ENCODE peak calls at places on chromosomes 12 and 14, in four cellular contexts. One of them, this sample, is unnamed.

GRCh38 chr12:52831251-52831650 is 2.9 kb downstream of the KRT79 start:
- DNase-seq in kidney glomerular epithelial cell: no peak
- DNase-seq in ACHN: no peak
- DNase-seq in NCI-H2081: no peak
- DNase-seq in this sample: no peak

GRCh38 chr12:107504503-107504885 is 181.1 kb upstream of the PWP1 start:
- DNase-seq in kidney glomerular epithelial cell: no peak
- DNase-seq in ACHN: no peak
- DNase-seq in NCI-H2081: peak
- DNase-seq in this sample: no peak

GRCh38 chr12:5870183-5870582 is 74.9 kb downstream of the ANO2 start:
- DNase-seq in kidney glomerular epithelial cell: no peak
- DNase-seq in ACHN: no peak
- DNase-seq in NCI-H2081: no peak
- DNase-seq in this sample: no peak

GRCh38 chr12:65368071-65368470 is 89.6 kb downstream of the MSRB3 start:
- DNase-seq in kidney glomerular epithelial cell: no peak
- DNase-seq in ACHN: no peak
- DNase-seq in NCI-H2081: no peak
- DNase-seq in this sample: no peak

GRCh38 chr14:80202888-80203562 is 8.3 kb downstream of the DIO2 start:
- DNase-seq in kidney glomerular epithelial cell: no peak
- DNase-seq in ACHN: peak
- DNase-seq in NCI-H2081: no peak
- DNase-seq in this sample: no peak

GRCh38 chr12:119804011-119804641 is 73.0 kb downstream of the CIT start:
- DNase-seq in kidney glomerular epithelial cell: peak
- DNase-seq in ACHN: peak
- DNase-seq in NCI-H2081: peak
- DNase-seq in this sample: no peak

GRCh38 chr14:66163023-66163422 is 323.1 kb upstream of the CCDC196 start:
- DNase-seq in kidney glomerular epithelial cell: no peak
- DNase-seq in ACHN: no peak
- DNase-seq in NCI-H2081: no peak
- DNase-seq in this sample: no peak

GRCh38 chr14:37246427-37246829 is 48.7 kb downstream of the MIPOL1 start:
- DNase-seq in kidney glomerular epithelial cell: peak
- DNase-seq in ACHN: peak
- DNase-seq in NCI-H2081: peak
- DNase-seq in this sample: peak

GRCh38 chr14:105933238-105933637 is 406.9 kb downstream of the TMEM121 start:
- DNase-seq in kidney glomerular epithelial cell: no peak
- DNase-seq in ACHN: no peak
- DNase-seq in NCI-H2081: no peak
- DNase-seq in this sample: no peak

GRCh38 chr14:55846852-55847471 is 267.0 kb downstream of the KTN1 start:
- DNase-seq in kidney glomerular epithelial cell: no peak
- DNase-seq in ACHN: no peak
- DNase-seq in NCI-H2081: no peak
- DNase-seq in this sample: no peak

GRCh38 chr12:23666866-23667265 is 282.6 kb downstream of the SOX5 start:
- DNase-seq in kidney glomerular epithelial cell: no peak
- DNase-seq in ACHN: no peak
- DNase-seq in NCI-H2081: no peak
- DNase-seq in this sample: no peak

GRCh38 chr14:68135566-68135965 is 316.0 kb downstream of the RAD51B start:
- DNase-seq in kidney glomerular epithelial cell: peak
- DNase-seq in ACHN: no peak
- DNase-seq in NCI-H2081: no peak
- DNase-seq in this sample: no peak

GRCh38 chr14:73176673-73177072 is 40.4 kb downstream of the PSEN1 start:
- DNase-seq in kidney glomerular epithelial cell: no peak
- DNase-seq in ACHN: no peak
- DNase-seq in NCI-H2081: no peak
- DNase-seq in this sample: no peak

GRCh38 chr12:80861636-80862378 is 75.9 kb downstream of the LIN7A start:
- DNase-seq in kidney glomerular epithelial cell: no peak
- DNase-seq in ACHN: no peak
- DNase-seq in NCI-H2081: no peak
- DNase-seq in this sample: no peak

GRCh38 chr14:60665178-60665555 is 15.9 kb upstream of the SIX1 start:
- DNase-seq in kidney glomerular epithelial cell: no peak
- DNase-seq in ACHN: no peak
- DNase-seq in NCI-H2081: peak
- DNase-seq in this sample: no peak

GRCh38 chr14:68675233-68675577 is 117.7 kb downstream of the ZFP36L1 start:
- DNase-seq in kidney glomerular epithelial cell: peak
- DNase-seq in ACHN: peak
- DNase-seq in NCI-H2081: no peak
- DNase-seq in this sample: no peak

GRCh38 chr12:77814361-77814760 is 16.3 kb upstream of the NAV3 start:
- DNase-seq in kidney glomerular epithelial cell: no peak
- DNase-seq in ACHN: no peak
- DNase-seq in NCI-H2081: no peak
- DNase-seq in this sample: no peak

GRCh38 chr12:49950310-49951251 is at the start of gene AQP2:
- DNase-seq in kidney glomerular epithelial cell: no peak
- DNase-seq in ACHN: no peak
- DNase-seq in NCI-H2081: no peak
- DNase-seq in this sample: no peak

GRCh38 chr12:113933201-113933786 is 32.8 kb downstream of the RBM19 start:
- DNase-seq in kidney glomerular epithelial cell: no peak
- DNase-seq in ACHN: no peak
- DNase-seq in NCI-H2081: no peak
- DNase-seq in this sample: no peak

GRCh38 chr14:35687335-35687939 is 121.7 kb downstream of the RALGAPA1 start:
- DNase-seq in kidney glomerular epithelial cell: peak
- DNase-seq in ACHN: peak
- DNase-seq in NCI-H2081: peak
- DNase-seq in this sample: no peak

GRCh38 chr14:106556665-106557289 is 1030.4 kb downstream of the TMEM121 start:
- DNase-seq in kidney glomerular epithelial cell: no peak
- DNase-seq in ACHN: peak
- DNase-seq in NCI-H2081: no peak
- DNase-seq in this sample: no peak

GRCh38 chr12:72133497-72134055 is 138.6 kb upstream of the TRHDE start:
- DNase-seq in kidney glomerular epithelial cell: no peak
- DNase-seq in ACHN: no peak
- DNase-seq in NCI-H2081: no peak
- DNase-seq in this sample: no peak

GRCh38 chr12:124764451-124764850 is 99.2 kb downstream of the SCARB1 start:
- DNase-seq in kidney glomerular epithelial cell: no peak
- DNase-seq in ACHN: peak
- DNase-seq in NCI-H2081: peak
- DNase-seq in this sample: no peak

GRCh38 chr14:100078997-100079561 is 13.9 kb downstream of the EVL start:
- DNase-seq in kidney glomerular epithelial cell: no peak
- DNase-seq in ACHN: peak
- DNase-seq in NCI-H2081: no peak
- DNase-seq in this sample: no peak

GRCh38 chr14:56686416-56686815 is 106.8 kb downstream of the TMEM260 start:
- DNase-seq in kidney glomerular epithelial cell: peak
- DNase-seq in ACHN: no peak
- DNase-seq in NCI-H2081: peak
- DNase-seq in this sample: peak

GRCh38 chr14:80356413-80356812 is 145.1 kb upstream of the DIO2 start:
- DNase-seq in kidney glomerular epithelial cell: no peak
- DNase-seq in ACHN: no peak
- DNase-seq in NCI-H2081: peak
- DNase-seq in this sample: peak

GRCh38 chr14:100955201-100955600 is 51.7 kb upstream of the RTL1 start:
- DNase-seq in kidney glomerular epithelial cell: peak
- DNase-seq in ACHN: no peak
- DNase-seq in NCI-H2081: no peak
- DNase-seq in this sample: no peak

GRCh38 chr14:25406818-25407217 is 356.9 kb upstream of the STXBP6 start:
- DNase-seq in kidney glomerular epithelial cell: no peak
- DNase-seq in ACHN: peak
- DNase-seq in NCI-H2081: peak
- DNase-seq in this sample: no peak

GRCh38 chr14:77141592-77142288 is at the start of gene ZDHHC22:
- DNase-seq in kidney glomerular epithelial cell: no peak
- DNase-seq in ACHN: no peak
- DNase-seq in NCI-H2081: peak
- DNase-seq in this sample: peak

GRCh38 chr14:21723431-21724045 is 49.9 kb upstream of the OR4E1 start:
- DNase-seq in kidney glomerular epithelial cell: no peak
- DNase-seq in ACHN: peak
- DNase-seq in NCI-H2081: peak
- DNase-seq in this sample: no peak

GRCh38 chr12:92503977-92504966 is 198.5 kb upstream of the PLEKHG7 start:
- DNase-seq in kidney glomerular epithelial cell: no peak
- DNase-seq in ACHN: no peak
- DNase-seq in NCI-H2081: peak
- DNase-seq in this sample: no peak

GRCh38 chr12:27289414-27289813 is 43.2 kb upstream of the BMAL2 start:
- DNase-seq in kidney glomerular epithelial cell: no peak
- DNase-seq in ACHN: no peak
- DNase-seq in NCI-H2081: no peak
- DNase-seq in this sample: no peak

GRCh38 chr14:23379331-23380196 is 2.7 kb downstream of the CMTM5 start:
- DNase-seq in kidney glomerular epithelial cell: no peak
- DNase-seq in ACHN: peak
- DNase-seq in NCI-H2081: peak
- DNase-seq in this sample: no peak

GRCh38 chr14:100282766-100283419 is 23.4 kb downstream of the SLC25A29 start:
- DNase-seq in kidney glomerular epithelial cell: no peak
- DNase-seq in ACHN: no peak
- DNase-seq in NCI-H2081: no peak
- DNase-seq in this sample: no peak

GRCh38 chr14:27506272-27506671 is 908.4 kb upstream of the NOVA1 start:
- DNase-seq in kidney glomerular epithelial cell: no peak
- DNase-seq in ACHN: no peak
- DNase-seq in NCI-H2081: no peak
- DNase-seq in this sample: no peak

GRCh38 chr12:106871477-106871876 is 84.2 kb upstream of the TMEM263 start:
- DNase-seq in kidney glomerular epithelial cell: peak
- DNase-seq in ACHN: no peak
- DNase-seq in NCI-H2081: no peak
- DNase-seq in this sample: no peak

GRCh38 chr12:101924647-101925046 is 47.3 kb downstream of the DRAM1 start:
- DNase-seq in kidney glomerular epithelial cell: no peak
- DNase-seq in ACHN: no peak
- DNase-seq in NCI-H2081: no peak
- DNase-seq in this sample: no peak

GRCh38 chr12:125145196-125145595 is 80.0 kb downstream of the AACS start:
- DNase-seq in kidney glomerular epithelial cell: no peak
- DNase-seq in ACHN: no peak
- DNase-seq in NCI-H2081: no peak
- DNase-seq in this sample: no peak

This sample was measured in NCI-H1417 treated with DMSO at 0.1 percent for 48 hours.